ENCODE peak calls at places on chromosomes 4 and X, in ten cellular contexts. N is SJSA1; E is naive thymus-derived CD4-positive, alpha-beta T cell; M is tibial nerve; V is breast epithelium; O is HepG2; T is adipocyte; Q is choroid plexus epithelial cell; Z is CD4-positive, alpha-beta memory T cell; W is sigmoid colon. Y is an unnamed sample.

GRCh38 chrX:75746891-75747639 is 38.0 kb downstream of the MAGEE2 start:
- DNase-seq in N (no peak), E (peak; percentile 5), M (no peak), V (peak; percentile 48), O (peak; percentile 1), T (peak; percentile 61), Q (peak; percentile 20), Z (peak; percentile 4), W (no peak), Y (no peak)

GRCh38 chr4:96347582-96347981 is 507.7 kb downstream of the PDHA2 start:
- DNase-seq in N (no peak), E (no peak), M (no peak), V (no peak), O (no peak), T (peak; percentile 3), Q (peak; percentile 10), Z (no peak), W (no peak), Y (no peak)

GRCh38 chrX:29044802-29045201 is 457.6 kb downstream of the IL1RAPL1 start:
- DNase-seq in N (no peak), E (no peak), M (no peak), V (no peak), O (no peak), T (peak; percentile 24), Q (peak; percentile 41), Z (no peak), W (no peak), Y (no peak)

GRCh38 chrX:68490644-68491043 is 8.2 kb upstream of the YIPF6 start:
- DNase-seq in N (no peak), E (no peak), M (no peak), V (no peak), O (peak; percentile 58), T (peak; percentile 26), Q (peak; percentile 52), Z (no peak), W (no peak), Y (no peak)

GRCh38 chrX:72382199-72382590 is 76.5 kb upstream of the CITED1 start:
- DNase-seq in N (no peak), E (no peak), M (no peak), V (no peak), O (no peak), T (no peak), Q (no peak), Z (no peak), W (no peak), Y (no peak)

GRCh38 chr4:92303621-92304027 is at the start of gene GRID2:
- DNase-seq in N (no peak), E (no peak), M (no peak), V (no peak), O (no peak), T (peak; percentile 60), Q (peak; percentile 16), Z (no peak), W (no peak), Y (no peak)

GRCh38 chrX:17917945-17918577 is 57.0 kb upstream of the RAI2 start:
- DNase-seq in N (no peak), E (no peak), M (no peak), V (no peak), O (no peak), T (no peak), Q (no peak), Z (no peak), W (no peak), Y (no peak)

GRCh38 chr4:145279122-145279960 is 99.0 kb upstream of the OTUD4 start:
- DNase-seq in N (peak; percentile 47), E (no peak), M (no peak), V (no peak), O (no peak), T (peak; percentile 40), Q (peak; percentile 67), Z (no peak), W (no peak), Y (no peak)

GRCh38 chr4:99087887-99088484 is 602 bp downstream of the ADH5 start:
- DNase-seq in N (peak; percentile 44), E (no peak), M (peak; percentile 63), V (peak; percentile 58), O (peak; percentile 48), T (peak; percentile 91), Q (peak; percentile 92), Z (peak; percentile 8), W (peak; percentile 95), Y (peak; percentile 88)

GRCh38 chr4:99090511-99090910 is 1.9 kb upstream of the ADH5 start:
- DNase-seq in N (no peak), E (no peak), M (no peak), V (no peak), O (no peak), T (peak; percentile 50), Q (peak; percentile 31), Z (no peak), W (no peak), Y (no peak)

GRCh38 chr4:99088485-99089365 is at the start of gene ADH5:
- DNase-seq in N (peak; percentile 89), E (peak; percentile 75), M (peak; percentile 86), V (peak; percentile 87), O (peak; percentile 78), T (peak; percentile 93), Q (peak; percentile 88), Z (peak; percentile 83), W (peak; percentile 96), Y (peak; percentile 92)

DNA sequence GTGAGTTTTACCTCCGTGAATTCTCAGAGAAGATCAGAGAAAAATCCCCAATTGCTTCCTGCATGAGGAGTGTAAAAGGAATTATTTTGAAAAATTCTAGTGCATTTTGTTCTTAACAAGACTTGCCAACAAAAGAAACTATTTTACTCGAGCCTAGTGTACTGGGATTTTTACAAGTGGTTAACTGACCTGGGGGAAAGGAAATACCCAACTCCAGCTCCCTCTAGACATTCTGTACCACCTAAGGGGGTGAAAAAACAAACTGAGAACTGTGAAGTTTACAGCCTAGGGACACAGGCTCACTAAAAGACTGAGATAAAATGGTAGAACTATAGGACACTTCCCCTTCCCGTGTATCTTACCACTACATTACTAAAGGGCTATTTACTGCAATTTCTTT is 2.6 kb upstream of the ADH5 start:
- DNase-seq in N (no peak), E (no peak), M (no peak), V (no peak), O (no peak), T (peak; percentile 21), Q (no peak), Z (no peak), W (no peak), Y (no peak)
- H3K4me3 ChIP-seq in N (no peak overlapping the region), E (no peak overlapping the region), M (no peak overlapping the region), V (peak overlapping the region; percentile 89), O (peak overlapping the region; percentile 89), T (peak overlapping the region; percentile 100), Q (no peak overlapping the region), Z (no peak overlapping the region), W (peak overlapping the region; percentile 84), Y (peak overlapping the region; percentile 71)

DNA sequence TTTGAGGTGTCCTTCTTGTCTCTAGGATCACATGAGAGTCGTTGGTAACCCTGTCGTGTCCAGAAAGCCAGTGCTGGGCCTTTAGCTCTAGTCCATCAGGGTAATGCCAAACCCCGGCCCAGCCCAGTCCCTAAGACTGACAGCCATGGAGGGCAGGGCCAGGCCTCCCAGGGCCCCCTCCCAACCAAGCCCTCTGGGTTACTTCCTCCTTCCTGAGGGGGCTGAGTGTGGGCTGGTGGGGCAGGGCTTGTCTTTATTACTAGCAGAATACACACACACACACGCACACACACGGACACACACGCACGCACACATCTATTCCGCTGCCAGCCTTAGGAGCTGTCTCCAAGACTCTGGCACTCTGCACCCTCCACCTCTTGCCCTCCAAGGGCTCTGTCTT is 35.6 kb upstream of the CDKN2AIP start:
- DNase-seq in N (no peak), E (no peak), M (no peak), V (no peak), O (no peak), T (no peak), Q (no peak), Z (no peak), W (peak; percentile 53), Y (peak; percentile 25)
- H3K4me3 ChIP-seq in N (no peak overlapping the region), E (no peak overlapping the region), M (no peak overlapping the region), V (no peak overlapping the region), O (no peak overlapping the region), T (no peak overlapping the region), Q (no peak overlapping the region), Z (no peak overlapping the region), W (no peak overlapping the region), Y (no peak overlapping the region)

DNA sequence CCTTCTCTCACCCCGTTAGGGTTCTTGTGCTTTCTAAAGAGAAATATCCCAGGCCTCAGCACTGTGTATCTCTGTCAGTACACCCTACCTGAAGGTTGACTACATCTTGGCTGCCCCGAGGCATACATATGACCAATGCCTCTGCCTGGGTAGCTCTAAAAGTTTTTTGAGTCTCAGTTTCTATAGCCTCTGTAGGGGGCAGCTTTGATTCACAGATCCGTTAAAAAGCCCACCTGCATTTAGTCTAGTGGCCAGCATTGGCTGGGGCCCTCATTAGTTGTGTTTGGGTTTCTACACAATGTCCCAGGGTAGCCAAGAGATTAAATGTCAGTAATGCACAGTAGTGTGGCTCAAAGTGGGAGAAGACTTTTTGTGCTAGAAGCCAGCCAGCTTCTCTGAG is 151.1 kb downstream of the CFAP299 start:
- DNase-seq in N (no peak), E (no peak), M (no peak), V (no peak), O (no peak), T (no peak), Q (no peak), Z (no peak), W (no peak), Y (no peak)
- H3K4me3 ChIP-seq in N (no peak overlapping the region), E (no peak overlapping the region), M (no peak overlapping the region), V (no peak overlapping the region), O (no peak overlapping the region), T (no peak overlapping the region), Q (no peak overlapping the region), Z (no peak overlapping the region), W (no peak overlapping the region), Y (no peak overlapping the region)

GRCh38 chrX:21373001-21373400 is 1.2 kb upstream of the CNKSR2 start:
- DNase-seq in N (no peak), E (no peak), M (no peak), V (no peak), O (no peak), T (no peak), Q (no peak), Z (no peak), W (no peak), Y (no peak)

GRCh38 chrX:21374994-21375794 is 976 bp downstream of the CNKSR2 start:
- DNase-seq in N (no peak), E (peak; percentile 4), M (no peak), V (no peak), O (no peak), T (no peak), Q (no peak), Z (peak; percentile 4), W (no peak), Y (no peak)

GRCh38 chrX:21374163-21374993 is at the start of gene CNKSR2:
- DNase-seq in N (peak; percentile 25), E (peak; percentile 40), M (peak; percentile 21), V (peak; percentile 48), O (no peak), T (peak; percentile 21), Q (peak; percentile 2), Z (peak; percentile 60), W (peak; percentile 75), Y (peak; percentile 55)

GRCh38 chrX:21375795-21376069 is 1.5 kb downstream of the CNKSR2 start:
- DNase-seq in N (no peak), E (no peak), M (no peak), V (no peak), O (no peak), T (no peak), Q (no peak), Z (no peak), W (no peak), Y (no peak)

DNA sequence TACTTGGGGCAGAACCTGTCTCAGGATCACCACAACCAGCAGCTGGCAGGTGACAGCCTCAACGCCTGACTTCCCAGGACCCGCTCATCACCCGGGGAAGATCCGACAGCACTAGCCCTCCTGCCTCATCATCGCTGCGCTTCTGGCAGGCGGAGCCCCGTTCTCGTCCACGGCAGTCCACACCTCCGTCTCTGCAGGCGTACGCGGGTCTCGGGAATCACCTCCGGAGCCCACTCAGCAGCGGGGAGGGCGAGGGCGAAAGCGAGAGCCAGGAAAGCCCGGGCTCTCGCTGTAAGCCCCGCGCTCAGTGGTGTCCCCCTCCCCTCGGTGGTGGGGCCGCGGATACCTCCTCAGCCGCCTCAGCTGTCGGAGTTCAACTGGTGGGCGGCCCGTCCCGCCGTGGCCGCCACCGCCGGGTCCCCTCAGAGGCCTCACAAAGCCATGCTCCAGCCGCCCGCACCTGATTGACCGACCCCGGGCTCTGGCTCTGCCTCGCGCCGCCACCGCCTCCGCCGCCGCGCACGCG is 518 bp upstream of the CNKSR2 start:
- DNase-seq in N (no peak), E (no peak), M (no peak), V (no peak), O (no peak), T (no peak), Q (no peak), Z (no peak), W (no peak), Y (no peak)
- H3K4me3 ChIP-seq in N (no peak overlapping the region), E (peak overlapping the region; percentile 47), M (peak overlapping the region; percentile 74), V (peak overlapping the region; percentile 57), O (no peak overlapping the region), T (peak overlapping the region; percentile 84), Q (peak overlapping the region; percentile 46), Z (no peak overlapping the region), W (peak overlapping the region; percentile 57), Y (peak overlapping the region; percentile 61)

Y was measured in suprapubic skin.